ENCODE peak calls at places on chromosomes 3 and 15, in six cellular contexts. U, Y, G, J, R and P are unnamed samples.

GRCh38 chr3:27976933-27977332 is 254.8 kb upstream of the EOMES start:
- DNase-seq in U (no peak), Y (no peak), G (no peak), J (peak), R (no peak), P (peak)

GRCh38 chr3:124078978-124079911 is 87.3 kb upstream of the ROPN1 start:
- DNase-seq in U (no peak), Y (no peak), G (peak), J (peak), R (no peak), P (no peak)

GRCh38 chr3:16136042-16136441 is 38.4 kb upstream of the GALNT15 start:
- DNase-seq in U (no peak), Y (no peak), G (no peak), J (no peak), R (no peak), P (no peak)

GRCh38 chr15:96583671-96584070 is 253.2 kb downstream of the NR2F2 start:
- DNase-seq in U (no peak), Y (no peak), G (no peak), J (no peak), R (no peak), P (no peak)

GRCh38 chr3:122938756-122939425 is 88.7 kb downstream of the SEMA5B start:
- DNase-seq in U (no peak), Y (peak), G (no peak), J (peak), R (no peak), P (no peak)

GRCh38 chr3:38552364-38552763 is 56.2 kb downstream of the EXOG start:
- DNase-seq in U (no peak), Y (no peak), G (no peak), J (no peak), R (no peak), P (no peak)

GRCh38 chr3:182389041-182389815 is 404.1 kb upstream of the ATP11B start:
- DNase-seq in U (peak), Y (no peak), G (no peak), J (no peak), R (no peak), P (no peak)

GRCh38 chr3:142028174-142028833 is 121.0 kb downstream of the TFDP2 start:
- DNase-seq in U (peak), Y (no peak), G (no peak), J (peak), R (no peak), P (no peak)

GRCh38 chr3:189139631-189140030 is 32.1 kb upstream of the TPRG1 start:
- DNase-seq in U (no peak), Y (no peak), G (no peak), J (no peak), R (no peak), P (no peak)